ENCODE peak calls at places on chromosomes 16 and 17, in eight cellular contexts. Y is stimulated activated effector memory CD8-positive, alpha-beta T cell treated with anti-CD3 and anti-CD28 coated beads, Interleukin-12 subunit alpha, Interleukin-12 subunit beta, amount 100 ng/mL, for 72 hours; C is osteocyte; N is fibroblast of the conjunctiva; V is T follicular helper cell; Z is memory B cell; X is GM12865; T is activated T-helper 9 cell treated with anti-CD3 and anti-CD28 coated beads, Interleukin-2, amount 50 U/mL, for 16 hours. E is an unnamed sample.

GRCh38 chr16:81795193-81795592 is 16.1 kb downstream of the PLCG2 start:
- DNase-seq in Z (no peak), N (no peak), V (no peak), Y (no peak), T (no peak), X (no peak), C (no peak), E (no peak)

GRCh38 chr17:40610359-40610758 is 37.3 kb downstream of the SMARCE1 start:
- DNase-seq in T (no peak), Z (no peak), N (no peak), Y (peak; percentile 69), V (no peak), C (peak; percentile 25), X (peak; percentile 42), E (no peak)

GRCh38 chr16:46629331-46629843 is 8.2 kb upstream of the SHCBP1 start:
- DNase-seq in X (no peak), C (no peak), V (no peak), T (no peak), N (peak; percentile 38), Z (no peak), Y (no peak), E (peak; percentile 54)

GRCh38 chr16:15521758-15522509 is 87.5 kb downstream of the BMERB1 start:
- DNase-seq in V (no peak), N (no peak), X (no peak), C (no peak), Z (no peak), Y (no peak), T (no peak), E (no peak)

GRCh38 chr17:76715462-76715830 is 4.7 kb upstream of the MXRA7 start:
- DNase-seq in V (no peak), N (no peak), X (no peak), C (no peak), Z (no peak), T (no peak), Y (no peak), E (no peak)

GRCh38 chr16:68802190-68802589 is 41.1 kb upstream of the TANGO6 start:
- DNase-seq in Z (no peak), C (no peak), T (no peak), X (no peak), N (no peak), Y (no peak), V (no peak), E (no peak)

GRCh38 chr17:19021622-19022083 is 17.1 kb upstream of the FAM83G start:
- DNase-seq in C (no peak), Z (no peak), V (peak; percentile 16), Y (no peak), N (no peak), X (peak; percentile 48), T (no peak), E (peak; percentile 59)

GRCh38 chr17:35460354-35460851 is 11.8 kb upstream of the SLFN13 start:
- DNase-seq in C (no peak), Y (peak; percentile 81), Z (peak; percentile 67), X (peak; percentile 87), N (no peak), V (peak; percentile 32), T (peak; percentile 26), E (peak; percentile 50)

GRCh38 chr16:53768593-53768992 is 64.6 kb downstream of the FTO start:
- DNase-seq in X (no peak), Z (no peak), C (no peak), N (peak; percentile 87), Y (no peak), T (no peak), V (no peak), E (no peak)

GRCh38 chr17:3033248-3033640 is 30.2 kb downstream of the OR1D5 start:
- DNase-seq in C (no peak), X (no peak), Z (no peak), T (no peak), Y (no peak), V (no peak), N (no peak), E (no peak)

GRCh38 chr16:49277766-49278566 is 3.7 kb downstream of the CBLN1 start:
- DNase-seq in Y (no peak), X (no peak), T (no peak), Z (no peak), V (no peak), N (no peak), C (no peak), E (no peak)

E was measured in NCI-H82.